ENCODE peak calls at places on chromosomes 12 and 14, in six cellular contexts. E, N, P, O, A and C are unnamed samples.
A peak's percentile ranks its signal among the peaks of the same experiment; 100 is the strongest.

GRCh38 chr12:91361864-91362263 is 179.2 kb upstream of the DCN start:
- DNase-seq in N (no peak), P (peak; percentile 57), O (no peak), A (peak; percentile 68), E (no peak), C (no peak)

GRCh38 chr12:101407054-101407437 is 526 bp downstream of the ARL1 start:
- DNase-seq in P (no peak), O (no peak), E (no peak), A (no peak), N (no peak), C (no peak)

GRCh38 chr14:66233571-66233970 is 252.6 kb upstream of the CCDC196 start:
- DNase-seq in E (no peak), P (no peak), O (no peak), A (no peak), N (no peak), C (no peak)

GRCh38 chr14:98181768-98182167 is 1090.2 kb downstream of the BCL11B start:
- DNase-seq in P (no peak), A (no peak), N (peak; percentile 58), E (no peak), O (no peak), C (no peak)

GRCh38 chr12:16788888-16789790 is 183.2 kb upstream of the LMO3 start:
- DNase-seq in P (no peak), N (no peak), A (no peak), E (no peak), O (no peak), C (no peak)

GRCh38 chr12:114481200-114481535 is 75.2 kb upstream of the TBX5 start:
- DNase-seq in P (no peak), A (no peak), N (no peak), E (peak; percentile 32), O (no peak), C (peak; percentile 52)

GRCh38 chr14:22653012-22653621 is 9.0 kb upstream of the OR6J1 start:
- DNase-seq in P (peak; percentile 26), A (peak; percentile 85), E (peak; percentile 72), O (peak; percentile 26), N (peak; percentile 64), C (peak; percentile 81)

GRCh38 chr12:69977991-69978390 is 153.0 kb downstream of the MYRFL start:
- DNase-seq in E (no peak), O (no peak), A (no peak), N (no peak), P (no peak), C (no peak)

GRCh38 chr14:85474431-85474830 is 55.5 kb upstream of the FLRT2 start:
- DNase-seq in A (peak; percentile 63), O (no peak), N (no peak), E (no peak), P (no peak), C (no peak)